ENCODE peak calls at places on chromosomes 16 and 17, in nine cellular contexts. O is cardiac muscle cell, G is HL-60, B is sigmoid colon, Q is mesenchymal stem cell, T is heart left ventricle, S is brain microvascular endothelial cell, W is IMR-90, K is neuronal stem cell. N is an unnamed sample.

GRCh38 chr16:51813609-51814008 is 662.5 kb upstream of the SALL1 start:
- DNase-seq in G (no peak), O (no peak), T (no peak), B (no peak), Q (no peak), S (no peak), W (no peak), K (no peak), N (no peak)

GRCh38 chr17:57106107-57106835 is 21.2 kb downstream of the AKAP1 start:
- DNase-seq in T (no peak), K (no peak), W (no peak), S (no peak), B (no peak), Q (no peak), G (no peak), O (no peak), N (no peak)

GRCh38 chr16:55257971-55258613 is 65.9 kb upstream of the IRX6 start:
- DNase-seq in Q (no peak), B (no peak), K (peak), S (peak), W (peak), O (peak), G (peak), T (peak), N (peak)

GRCh38 chr16:8589293-8590160 is 784 bp downstream of the TMEM114 start:
- DNase-seq in O (peak), K (no peak), W (no peak), T (no peak), G (no peak), Q (no peak), S (no peak), B (no peak), N (no peak)

GRCh38 chr16:81678326-81679095 is 100.6 kb upstream of the PLCG2 start:
- DNase-seq in G (no peak), S (no peak), T (no peak), W (no peak), O (no peak), K (no peak), Q (no peak), B (no peak), N (no peak)

GRCh38 chr16:17386229-17386628 is 84.5 kb downstream of the XYLT1 start:
- DNase-seq in K (peak), S (no peak), W (no peak), Q (no peak), O (no peak), B (no peak), G (no peak), T (no peak), N (no peak)

GRCh38 chr16:75304521-75305363 is 53.3 kb upstream of the BCAR1 start:
- DNase-seq in O (peak), T (peak), B (peak), S (peak), G (no peak), W (peak), Q (peak), K (no peak), N (peak)

GRCh38 chr16:54145881-54146280 is 140.7 kb downstream of the IRX3 start:
- DNase-seq in S (no peak), T (no peak), Q (no peak), W (no peak), B (no peak), O (no peak), G (no peak), K (no peak), N (no peak)

GRCh38 chr17:81419333-81419885 is 24.2 kb downstream of the BAHCC1 start:
- DNase-seq in Q (peak), B (peak), W (peak), G (no peak), T (peak), K (no peak), S (peak), O (peak), N (peak)

DNA sequence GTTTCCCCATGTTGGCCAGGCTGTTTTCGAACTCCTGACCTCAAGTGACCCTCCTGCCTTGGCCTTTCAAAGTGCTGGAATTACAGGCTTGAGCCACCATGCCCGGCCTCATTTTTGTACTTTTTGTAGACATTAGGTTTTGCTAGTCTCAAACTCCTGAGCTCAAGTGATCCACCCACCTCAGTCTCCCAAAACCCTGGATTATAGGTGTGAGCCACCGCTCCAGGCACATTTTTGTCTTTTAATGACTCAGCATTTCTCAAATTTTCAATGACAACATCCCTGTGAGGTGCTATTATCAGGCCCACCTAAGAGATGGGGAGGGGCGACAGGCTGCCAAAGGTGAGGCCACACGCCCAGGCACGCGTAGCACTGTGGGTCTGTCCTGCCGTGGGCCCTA is 1.1 kb downstream of the SEPTIN12 start:
- DNase-seq in O (no peak), B (no peak), G (no peak), W (no peak), Q (no peak), S (no peak), T (no peak), K (no peak), N (no peak)
- H3K4me3 ChIP-seq in O (no peak), B (no peak), G (no peak), W (no peak), Q (no peak), S (no peak), T (no peak), K (no peak), N (no peak)

GRCh38 chr16:28572659-28573510 is 19.2 kb downstream of the SGF29 start:
- DNase-seq in O (peak), K (peak), S (no peak), T (peak), W (peak), B (no peak), G (no peak), Q (peak), N (no peak)
- H3K27ac ChIP-seq in O (peak), K (no peak), S (no peak), T (no peak), W (no peak), B (peak), G (no peak), Q (no peak), N (no peak)

DNA sequence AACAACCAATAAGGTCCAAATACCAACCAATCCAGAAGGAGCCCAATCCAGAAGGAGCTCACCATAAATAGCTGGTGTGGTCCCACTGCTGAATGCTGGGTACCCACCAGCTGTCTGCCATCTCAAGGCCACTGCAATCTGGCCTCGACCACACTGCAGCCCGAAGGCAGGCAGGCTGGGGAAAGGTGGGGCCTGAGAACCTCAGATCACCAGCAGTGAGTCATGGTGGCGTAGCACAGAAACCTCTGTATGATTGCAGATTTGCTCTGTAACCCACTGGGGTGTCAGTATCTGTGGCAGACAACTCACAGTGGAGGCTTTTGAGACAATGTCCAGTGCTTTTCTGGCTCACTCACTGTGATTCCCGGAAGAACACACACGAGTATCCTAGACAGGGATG is 14.7 kb upstream of the CMTR2 start:
- DNase-seq in G (no peak), O (no peak), T (no peak), Q (no peak), K (no peak), B (no peak), S (no peak), W (peak), N (peak)
- H3K4me3 ChIP-seq in G (no peak), O (no peak), T (no peak), Q (no peak), K (no peak), B (no peak), S (no peak), W (no peak), N (no peak)

GRCh38 chr16:65314246-65315003 is 192.6 kb upstream of the CDH11 start:
- DNase-seq in W (peak), S (peak), Q (no peak), K (no peak), T (no peak), O (no peak), B (no peak), G (no peak), N (no peak)
- H3K27ac ChIP-seq in W (peak), S (no peak), Q (no peak), K (no peak), T (no peak), O (no peak), B (no peak), G (no peak), N (no peak)

GRCh38 chr17:6995500-6996255 is at the start of gene ALOX12:
- DNase-seq in W (no peak), O (peak), G (no peak), Q (no peak), K (no peak), S (no peak), T (no peak), B (no peak), N (no peak)
- H3K4me3 ChIP-seq in W (no peak), O (peak), G (no peak), Q (peak), K (no peak), S (peak), T (no peak), B (peak), N (no peak)

GRCh38 chr16:21158208-21159110 is at the start of gene LDAF1:
- DNase-seq in G (peak), B (peak), S (peak), Q (peak), W (peak), T (peak), K (peak), O (peak), N (peak)
- H3K27ac ChIP-seq in G (peak), B (peak), S (no peak), Q (no peak), W (peak), T (peak), K (no peak), O (no peak), N (peak)

N was measured in PC-9.